ENCODE peak calls at places on chromosome 20, in seven cellular contexts. G, A, Q, C, M, P and D are unnamed samples.

GRCh38 chr20:17854307-17854903 is 114.2 kb downstream of the SNX5 start:
- DNase-seq in G (no peak), C (no peak), Q (no peak), A (peak; percentile 41), M (peak; percentile 76), P (no peak), D (no peak)

GRCh38 chr20:34410331-34410730 is 47.3 kb downstream of the ITCH start:
- DNase-seq in A (no peak), G (no peak), M (no peak), Q (no peak), P (no peak), C (no peak), D (no peak)

GRCh38 chr20:50229156-50229605 is 38.6 kb downstream of the CEBPB start:
- DNase-seq in Q (no peak), P (no peak), A (no peak), M (no peak), G (no peak), C (no peak), D (no peak)

GRCh38 chr20:38722708-38723068 is 1.6 kb upstream of the SLC32A1 start:
- DNase-seq in C (no peak), Q (no peak), G (no peak), M (no peak), A (no peak), P (no peak), D (no peak)

GRCh38 chr20:18504479-18505060 is 3.2 kb upstream of the SEC23B start:
- DNase-seq in G (no peak), C (no peak), P (no peak), A (no peak), M (no peak), Q (no peak), D (no peak)

GRCh38 chr20:30811896-30812671 is 445.4 kb upstream of the DEFB115 start:
- DNase-seq in C (no peak), Q (no peak), G (no peak), M (no peak), P (no peak), A (no peak), D (no peak)

GRCh38 chr20:8145246-8145639 is 13.2 kb downstream of the PLCB1 start:
- DNase-seq in P (no peak), A (no peak), Q (no peak), M (no peak), G (no peak), C (no peak), D (no peak)

GRCh38 chr20:20413801-20414200 is 45.9 kb downstream of the INSM1 start:
- DNase-seq in M (no peak), P (no peak), A (no peak), Q (no peak), G (no peak), C (no peak), D (no peak)

GRCh38 chr20:56722042-56722441 is 92.9 kb downstream of the TFAP2C start:
- DNase-seq in Q (no peak), C (no peak), P (no peak), G (no peak), A (no peak), M (no peak), D (no peak)

GRCh38 chr20:9025643-9026042 is 43.2 kb upstream of the PLCB4 start:
- DNase-seq in A (no peak), C (no peak), P (peak; percentile 68), G (no peak), Q (no peak), M (no peak), D (no peak)

GRCh38 chr20:52493177-52493711 is 301.7 kb upstream of the ZFP64 start:
- DNase-seq in C (no peak), Q (no peak), P (peak; percentile 10), A (no peak), M (peak; percentile 43), G (peak; percentile 60), D (no peak)

GRCh38 chr20:62352402-62353288 is 14.5 kb downstream of the LAMA5 start:
- DNase-seq in P (peak; percentile 31), C (no peak), A (no peak), M (peak; percentile 45), Q (no peak), G (no peak), D (no peak)

GRCh38 chr20:57147185-57147584 is 119.3 kb downstream of the BMP7 start:
- DNase-seq in G (no peak), Q (no peak), P (no peak), M (no peak), A (no peak), C (no peak), D (no peak)

GRCh38 chr20:50610212-50610718 is 81.1 kb downstream of the RIPOR3 start:
- DNase-seq in C (no peak), G (no peak), M (no peak), P (no peak), A (no peak), Q (no peak), D (no peak)

GRCh38 chr20:36613974-36614373 is 8.4 kb downstream of the RAB5IF start:
- DNase-seq in P (no peak), C (no peak), G (no peak), A (no peak), Q (no peak), M (peak; percentile 69), D (no peak)

GRCh38 chr20:841568-842546 is 8.3 kb downstream of the FAM110A start:
- DNase-seq in P (no peak), Q (no peak), M (peak; percentile 59), C (no peak), A (no peak), G (no peak), D (no peak)

GRCh38 chr20:44738779-44739477 is 6.7 kb upstream of the KCNK15 start:
- DNase-seq in P (peak; percentile 35), G (no peak), M (peak; percentile 85), A (peak; percentile 89), C (peak; percentile 44), Q (no peak), D (peak; percentile 11)

GRCh38 chr20:58891076-58891685 is 38.7 kb downstream of the GNAS start:
- DNase-seq in P (peak; percentile 29), G (no peak), A (no peak), M (peak; percentile 76), Q (no peak), C (peak; percentile 78), D (peak; percentile 66)

GRCh38 chr20:25031241-25031640 is 26.7 kb downstream of the ACSS1 start:
- DNase-seq in M (no peak), Q (no peak), P (no peak), G (no peak), A (no peak), C (no peak), D (no peak)

GRCh38 chr20:46348972-46349741 is 40.9 kb upstream of the CDH22 start:
- DNase-seq in A (peak; percentile 13), P (peak; percentile 17), G (no peak), C (no peak), Q (no peak), M (peak; percentile 36), D (peak; percentile 10)